ENCODE peak calls at places on chromosome 12, in seven cellular contexts. N, J, Q, C, M, O and P are unnamed samples.

GRCh38 chr12:1034726-1035457 is 43.9 kb downstream of the ERC1 start:
- DNase-seq in Q (no peak), J (no peak), N (no peak), M (no peak), C (no peak), O (no peak), P (no peak)

GRCh38 chr12:130097342-130097741 is 64.9 kb upstream of the FZD10 start:
- DNase-seq in N (no peak), C (no peak), Q (no peak), J (no peak), O (no peak), M (no peak), P (no peak)

GRCh38 chr12:56679834-56680575 is 8.1 kb downstream of the PTGES3 start:
- DNase-seq in N (no peak), C (no peak), O (no peak), J (no peak), M (no peak), Q (no peak), P (peak)

GRCh38 chr12:5003025-5003666 is 40.5 kb upstream of the KCNA5 start:
- DNase-seq in Q (peak), M (peak), J (peak), C (peak), N (peak), O (peak), P (peak)

GRCh38 chr12:24661657-24662096 is 287.2 kb downstream of the BCAT1 start:
- DNase-seq in J (peak), N (no peak), O (peak), M (no peak), Q (no peak), C (no peak), P (no peak)

GRCh38 chr12:15543347-15543746 is 221.0 kb downstream of the PTPRO start:
- DNase-seq in C (no peak), N (no peak), J (no peak), Q (no peak), O (no peak), M (no peak), P (no peak)

GRCh38 chr12:24798335-24798734 is 150.6 kb downstream of the BCAT1 start:
- DNase-seq in J (no peak), O (no peak), Q (no peak), C (no peak), N (no peak), M (no peak), P (no peak)

GRCh38 chr12:90065301-90065801 is 356.7 kb upstream of the ATP2B1 start:
- DNase-seq in C (no peak), J (no peak), Q (no peak), M (no peak), N (peak), O (no peak), P (no peak)

GRCh38 chr12:128843538-128843937 is 9.7 kb upstream of the GLT1D1 start:
- DNase-seq in O (no peak), Q (no peak), J (no peak), N (no peak), C (no peak), M (no peak), P (no peak)

GRCh38 chr12:124752437-124753229 is 111.0 kb downstream of the SCARB1 start:
- DNase-seq in M (no peak), Q (no peak), O (no peak), J (no peak), C (no peak), N (no peak), P (no peak)

GRCh38 chr12:115375188-115375991 is 691.4 kb upstream of the TBX3 start:
- DNase-seq in C (no peak), J (peak), M (no peak), N (no peak), Q (no peak), O (peak), P (no peak)

GRCh38 chr12:15152864-15153263 is 68.4 kb downstream of the RERG start:
- DNase-seq in M (no peak), J (no peak), Q (no peak), C (no peak), O (no peak), N (peak), P (no peak)

GRCh38 chr12:29395356-29395755 is 14.4 kb upstream of the ERGIC2 start:
- DNase-seq in C (no peak), J (no peak), O (no peak), Q (no peak), N (no peak), M (no peak), P (no peak)

GRCh38 chr12:45290218-45290609 is 74.3 kb downstream of the ANO6 start:
- DNase-seq in C (no peak), N (no peak), O (no peak), Q (no peak), J (no peak), M (no peak), P (no peak)

GRCh38 chr12:79375050-79375449 is 315.7 kb downstream of the PAWR start:
- DNase-seq in Q (no peak), J (no peak), N (no peak), M (no peak), O (no peak), C (no peak), P (no peak)

GRCh38 chr12:113860950-113861349 is 105.2 kb downstream of the RBM19 start:
- DNase-seq in O (peak), M (no peak), N (no peak), Q (peak), C (peak), J (no peak), P (no peak)

GRCh38 chr12:71691504-71692129 is 5.7 kb downstream of the TMEM19 start:
- DNase-seq in N (no peak), O (no peak), J (no peak), M (no peak), C (no peak), Q (no peak), P (no peak)

GRCh38 chr12:68306564-68306963 is 25.6 kb downstream of the MDM1 start:
- DNase-seq in J (no peak), Q (no peak), M (no peak), C (no peak), N (no peak), O (no peak), P (no peak)

GRCh38 chr12:21551811-21552469 is 25.8 kb downstream of the SPX start:
- DNase-seq in Q (no peak), J (no peak), M (no peak), N (peak), O (no peak), C (no peak), P (no peak)

GRCh38 chr12:104177663-104178501 is 37.7 kb upstream of the TXNRD1 start:
- DNase-seq in O (peak), C (peak), N (peak), J (peak), M (peak), Q (peak), P (no peak)

GRCh38 chr12:32183646-32184045 is 77.0 kb downstream of the BICD1 start:
- DNase-seq in M (no peak), Q (no peak), N (peak), O (no peak), C (no peak), J (peak), P (no peak)

GRCh38 chr12:87025976-87026375 is 769.8 kb upstream of the MGAT4C start:
- DNase-seq in O (no peak), M (no peak), C (no peak), N (no peak), J (no peak), Q (no peak), P (no peak)

GRCh38 chr12:5076761-5077160 is 33.1 kb downstream of the KCNA5 start:
- DNase-seq in O (no peak), J (no peak), N (no peak), Q (no peak), C (no peak), M (no peak), P (no peak)

GRCh38 chr12:12983420-12984035 is 16.5 kb downstream of the HEBP1 start:
- DNase-seq in M (peak), C (peak), N (peak), Q (peak), J (peak), O (peak), P (no peak)

GRCh38 chr12:69947922-69948321 is 122.9 kb downstream of the MYRFL start:
- DNase-seq in Q (no peak), N (no peak), J (no peak), C (no peak), M (no peak), O (no peak), P (no peak)

GRCh38 chr12:132385375-132385774 is 56.0 kb upstream of the GALNT9 start:
- DNase-seq in N (no peak), O (no peak), M (no peak), C (no peak), Q (no peak), J (no peak), P (no peak)

GRCh38 chr12:27571463-27571862 is 47.5 kb downstream of the PPFIBP1 start:
- DNase-seq in Q (no peak), O (no peak), C (no peak), J (no peak), N (peak), M (no peak), P (no peak)

GRCh38 chr12:47754881-47755280 is 3.8 kb downstream of the RAPGEF3 start:
- DNase-seq in C (no peak), Q (no peak), O (peak), N (no peak), J (no peak), M (no peak), P (no peak)

GRCh38 chr12:12890815-12891645 is at the start of gene GPRC5A:
- DNase-seq in Q (peak), C (peak), O (peak), M (peak), N (peak), J (peak), P (peak)

GRCh38 chr12:98509063-98509462 is 6.3 kb upstream of the TMPO start:
- DNase-seq in C (no peak), Q (no peak), M (no peak), J (peak), N (no peak), O (no peak), P (no peak)

GRCh38 chr12:124684971-124685688 is 117.7 kb upstream of the NCOR2 start:
- DNase-seq in Q (no peak), N (no peak), O (no peak), M (no peak), J (no peak), C (peak), P (no peak)

GRCh38 chr12:119179335-119180021 is 747 bp downstream of the HSPB8 start:
- DNase-seq in M (peak), J (peak), Q (no peak), N (peak), C (peak), O (no peak), P (peak)

GRCh38 chr12:75853621-75854020 is 178.0 kb downstream of the PHLDA1 start:
- DNase-seq in Q (no peak), M (no peak), N (no peak), J (no peak), O (peak), C (no peak), P (no peak)

GRCh38 chr12:131912526-131913274 is 16.4 kb upstream of the PUS1 start:
- DNase-seq in J (peak), M (peak), N (peak), O (peak), Q (no peak), C (peak), P (no peak)

DNA sequence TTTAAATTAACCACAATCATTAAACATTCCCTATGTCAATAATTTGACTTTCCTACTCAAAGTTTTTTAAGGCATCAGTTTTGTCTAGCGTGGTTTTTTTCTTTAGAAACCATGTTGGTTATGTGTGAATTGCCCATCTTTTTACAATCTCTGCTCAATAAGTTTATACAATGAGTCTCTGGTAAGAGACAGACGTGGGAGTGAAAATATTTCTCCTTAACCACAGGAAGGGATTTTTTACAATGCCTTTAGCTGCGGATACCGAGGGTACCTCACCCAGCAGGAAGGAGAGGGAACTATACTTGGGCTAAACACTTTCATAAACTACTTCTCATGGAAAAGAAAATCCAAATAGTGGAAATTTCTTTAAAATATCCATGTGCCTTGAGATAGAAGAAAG is 191.4 kb upstream of the BCL2L14 start:
- DNase-seq in J (no peak), C (no peak), Q (no peak), N (peak), O (no peak), M (no peak), P (no peak)
- TF ChIP-seq MAX in J (no peak), C (no peak), Q (no peak), N (no peak), O (no peak), M (no peak), P (no peak)

DNA sequence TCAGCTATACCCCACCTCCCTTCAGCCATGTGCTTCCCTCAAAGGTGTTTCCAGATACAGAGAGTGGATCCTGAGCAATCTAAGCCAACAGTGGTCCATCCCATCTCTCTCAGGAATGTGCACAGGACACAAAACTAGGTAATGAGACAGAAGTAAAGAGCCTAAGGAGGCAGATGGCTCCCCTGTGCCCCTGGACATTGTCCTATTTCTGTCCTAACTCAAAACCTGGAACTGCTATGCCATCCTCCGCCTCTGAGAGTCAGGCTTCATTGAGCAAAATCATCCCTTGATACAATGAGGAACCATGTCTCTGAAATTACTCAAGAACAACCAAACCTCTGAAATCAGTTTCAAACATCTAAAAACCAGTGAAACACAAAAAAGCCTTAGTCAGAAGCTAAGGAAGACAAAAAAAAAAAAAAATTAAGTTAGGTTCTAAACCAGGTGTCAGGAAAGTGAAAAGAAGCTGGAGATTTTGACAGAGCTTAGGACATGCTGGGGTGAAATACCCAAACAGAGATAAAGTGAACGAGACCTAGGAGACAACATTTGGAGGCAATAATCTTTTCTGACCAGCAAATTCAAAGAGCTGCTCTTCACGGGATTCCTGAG is 200.3 kb upstream of the PLEKHG7 start:
- DNase-seq in M (no peak), Q (no peak), N (no peak), J (peak), O (peak), C (no peak), P (no peak)
- TF ChIP-seq CTCF in M (peak), Q (peak), N (no peak), J (peak), O (peak), C (no peak), P (no peak)

GRCh38 chr12:22672951-22673350 is 48.0 kb downstream of the ETNK1 start:
- DNase-seq in O (no peak), J (no peak), Q (no peak), C (no peak), N (no peak), M (no peak), P (no peak)

GRCh38 chr12:22665476-22665875 is 40.5 kb downstream of the ETNK1 start:
- DNase-seq in J (no peak), Q (no peak), O (no peak), M (no peak), N (no peak), C (no peak), P (no peak)

GRCh38 chr12:22668441-22668840 is 43.5 kb downstream of the ETNK1 start:
- DNase-seq in O (no peak), C (no peak), M (no peak), N (no peak), Q (no peak), J (no peak), P (no peak)

GRCh38 chr12:22667122-22667521 is 42.2 kb downstream of the ETNK1 start:
- DNase-seq in M (no peak), C (no peak), N (no peak), Q (no peak), O (no peak), J (no peak), P (no peak)

GRCh38 chr12:22670762-22671161 is 45.8 kb downstream of the ETNK1 start:
- DNase-seq in Q (no peak), N (peak), C (no peak), O (no peak), M (no peak), J (no peak), P (no peak)
- TF ChIP-seq MAX in Q (no peak), N (no peak), C (no peak), O (no peak), M (no peak), J (no peak), P (no peak)

DNA sequence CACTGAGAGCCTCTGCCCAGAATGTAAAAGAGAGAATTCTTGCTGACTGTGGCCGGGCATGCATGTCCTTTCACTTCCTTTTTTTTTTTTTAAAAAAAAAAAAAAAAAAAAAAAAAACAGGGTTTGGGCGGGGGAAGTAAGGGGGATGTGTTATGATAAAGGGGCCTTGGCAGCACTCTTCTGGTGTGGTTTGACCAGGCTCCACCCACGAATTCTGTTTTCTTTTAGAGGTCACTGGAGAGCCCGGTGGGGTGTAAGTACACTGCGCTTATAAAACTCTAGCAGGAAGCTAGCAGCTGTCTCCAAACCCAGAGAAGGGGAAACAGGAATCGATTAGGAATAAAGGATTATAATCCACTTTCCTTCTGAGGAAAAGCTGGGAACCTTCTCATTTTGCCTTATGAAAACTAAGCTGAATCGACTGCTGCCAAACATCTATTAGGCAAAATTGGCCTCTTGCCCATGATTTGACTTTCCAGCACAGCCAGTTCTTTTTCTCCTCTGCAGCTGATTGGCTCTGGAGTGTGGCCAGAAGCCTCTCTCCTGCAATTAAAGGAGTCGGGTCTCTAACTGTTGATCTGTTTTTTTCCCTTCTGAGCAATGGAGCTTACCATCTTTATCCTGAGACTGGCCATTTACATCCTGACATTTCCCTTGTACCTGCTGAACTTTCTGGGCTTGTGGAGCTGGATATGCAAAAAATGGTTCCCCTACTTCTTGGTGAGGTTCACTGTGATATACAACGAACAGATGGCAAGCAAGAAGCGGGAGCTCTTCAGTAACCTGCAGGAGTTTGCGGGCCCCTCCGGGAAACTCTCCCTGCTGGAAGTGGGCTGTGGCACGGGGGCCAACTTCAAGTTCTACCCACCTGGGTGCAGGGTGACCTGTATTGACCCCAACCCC is 27.7 kb upstream of the HIGD1C start:
- DNase-seq in Q (peak), C (no peak), O (peak), M (peak), N (peak), J (peak), P (no peak)
- TF ChIP-seq CTCF in Q (no peak), C (no peak), O (no peak), M (no peak), N (no peak), J (no peak), P (no peak)